ENCODE peak calls at places on chromosomes 13 and 19, in six cellular contexts. G is AG04450, U is nephron progenitor cell, C is brain microvascular endothelial cell, P is foreskin keratinocyte, O is Calu3. D is an unnamed sample.

GRCh38 chr13:31538067-31539042 is 201.0 kb upstream of the RXFP2 start:
- DNase-seq in G (no peak), U (no peak), C (peak), P (peak), O (peak), D (no peak)

GRCh38 chr19:6801397-6802086 is 29.0 kb downstream of the VAV1 start:
- DNase-seq in G (no peak), U (no peak), C (no peak), P (peak), O (peak), D (peak)

GRCh38 chr19:49818691-49819331 is 722 bp downstream of the MED25 start:
- DNase-seq in G (no peak), U (no peak), C (no peak), P (no peak), O (no peak), D (no peak)

GRCh38 chr13:106393776-106394175 is 141.7 kb downstream of the EFNB2 start:
- DNase-seq in G (no peak), U (no peak), C (no peak), P (peak), O (no peak), D (no peak)

GRCh38 chr19:11361037-11361770 is 6.0 kb downstream of the PLPPR2 start:
- DNase-seq in G (no peak), U (peak), C (no peak), P (no peak), O (no peak), D (no peak)

GRCh38 chr13:41384749-41385503 is 72.4 kb upstream of the RGCC start:
- DNase-seq in G (no peak), U (no peak), C (no peak), P (no peak), O (no peak), D (no peak)

GRCh38 chr13:43054803-43055802 is 31.7 kb downstream of the DNAJC15 start:
- DNase-seq in G (peak), U (peak), C (peak), P (peak), O (peak), D (no peak)

GRCh38 chr13:46374710-46375109 is 12.3 kb downstream of the RUBCNL start:
- DNase-seq in G (no peak), U (no peak), C (no peak), P (no peak), O (no peak), D (no peak)

GRCh38 chr19:34962281-34962944 is 1.6 kb downstream of the ZNF792 start:
- DNase-seq in G (no peak), U (no peak), C (no peak), P (no peak), O (no peak), D (no peak)

GRCh38 chr19:56294557-56294956 is 20.1 kb downstream of the ZSCAN5A start:
- DNase-seq in G (no peak), U (no peak), C (peak), P (peak), O (no peak), D (no peak)

GRCh38 chr13:39483326-39483725 is 119.7 kb downstream of the LHFPL6 start:
- DNase-seq in G (no peak), U (no peak), C (no peak), P (no peak), O (no peak), D (no peak)

GRCh38 chr13:27613623-27614022 is 6.7 kb downstream of the LNX2 start:
- DNase-seq in G (no peak), U (no peak), C (no peak), P (no peak), O (no peak), D (no peak)

GRCh38 chr19:33662391-33662790 is 40.6 kb downstream of the CHST8 start:
- DNase-seq in G (no peak), U (no peak), C (no peak), P (no peak), O (no peak), D (no peak)

GRCh38 chr13:65292488-65292901 is 1937.6 kb downstream of the PCDH9 start:
- DNase-seq in G (peak), U (no peak), C (peak), P (peak), O (no peak), D (no peak)

GRCh38 chr13:41411536-41411935 is 45.8 kb upstream of the RGCC start:
- DNase-seq in G (peak), U (peak), C (peak), P (no peak), O (peak), D (peak)

GRCh38 chr13:78714717-78715116 is 55.8 kb upstream of the OBI1 start:
- DNase-seq in G (no peak), U (no peak), C (no peak), P (no peak), O (no peak), D (no peak)

GRCh38 chr19:655691-656090 is 7.3 kb downstream of the RNF126 start:
- DNase-seq in G (no peak), U (no peak), C (no peak), P (no peak), O (no peak), D (no peak)
- TF ChIP-seq CTCF in G (no peak), U (no peak), C (no peak), P (no peak), O (no peak), D (no peak)

GRCh38 chr19:18919895-18920204 is 335 bp downstream of the DDX49 start:
- DNase-seq in G (no peak), U (no peak), C (no peak), P (no peak), O (no peak), D (no peak)

GRCh38 chr19:18921593-18921992 is 2.1 kb downstream of the DDX49 start:
- DNase-seq in G (no peak), U (no peak), C (no peak), P (no peak), O (no peak), D (no peak)

GRCh38 chr19:18922228-18922985 is 2.9 kb downstream of the DDX49 start:
- DNase-seq in G (no peak), U (no peak), C (no peak), P (no peak), O (no peak), D (no peak)

GRCh38 chr19:18920400-18920799 is 885 bp downstream of the DDX49 start:
- DNase-seq in G (no peak), U (no peak), C (no peak), P (no peak), O (no peak), D (no peak)

DNA sequence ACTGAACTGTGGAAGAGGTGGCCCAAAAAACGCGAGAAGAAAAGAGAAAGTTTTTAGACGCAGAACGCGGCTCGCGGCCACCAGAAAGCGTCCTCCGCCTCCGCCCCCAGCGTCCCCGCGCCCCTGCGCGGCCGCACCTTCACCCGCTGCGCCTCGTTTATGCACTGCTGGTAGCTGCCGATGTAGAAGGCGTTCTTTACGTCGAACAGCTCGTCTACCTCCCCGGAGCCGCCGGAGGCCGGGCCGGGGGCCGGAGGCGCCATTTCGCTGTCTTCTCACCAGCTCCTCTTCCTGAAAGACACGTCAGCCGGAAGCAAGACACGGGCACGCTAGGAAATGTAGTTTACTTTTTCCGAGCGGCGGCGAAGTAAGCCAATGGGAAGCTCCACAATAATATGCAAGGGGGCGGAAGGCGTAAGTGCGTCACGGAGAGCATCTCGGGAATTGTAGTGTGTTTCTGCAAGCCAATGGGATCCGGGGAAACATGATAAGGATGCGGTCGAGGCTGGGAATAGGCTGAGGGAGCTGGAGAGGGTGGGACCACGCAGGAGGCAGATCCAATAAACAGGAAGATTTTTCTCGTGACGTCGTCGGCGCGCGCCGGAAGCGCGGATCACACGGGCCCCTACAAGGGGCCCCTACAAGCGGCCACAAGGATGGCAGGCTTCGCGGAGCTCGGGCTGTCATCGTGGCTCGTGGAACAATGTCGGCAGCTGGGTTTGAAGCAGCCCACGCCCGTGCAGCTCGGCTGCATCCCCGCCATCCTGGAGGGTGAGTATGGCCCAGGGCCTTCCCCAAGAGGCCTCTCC is at the start of the genes COPE and DDX49:
- DNase-seq in G (peak), U (peak), C (peak), P (peak), O (peak), D (peak)
- TF ChIP-seq CTCF in G (no peak), U (no peak), C (no peak), P (peak), O (no peak), D (no peak)

DNA sequence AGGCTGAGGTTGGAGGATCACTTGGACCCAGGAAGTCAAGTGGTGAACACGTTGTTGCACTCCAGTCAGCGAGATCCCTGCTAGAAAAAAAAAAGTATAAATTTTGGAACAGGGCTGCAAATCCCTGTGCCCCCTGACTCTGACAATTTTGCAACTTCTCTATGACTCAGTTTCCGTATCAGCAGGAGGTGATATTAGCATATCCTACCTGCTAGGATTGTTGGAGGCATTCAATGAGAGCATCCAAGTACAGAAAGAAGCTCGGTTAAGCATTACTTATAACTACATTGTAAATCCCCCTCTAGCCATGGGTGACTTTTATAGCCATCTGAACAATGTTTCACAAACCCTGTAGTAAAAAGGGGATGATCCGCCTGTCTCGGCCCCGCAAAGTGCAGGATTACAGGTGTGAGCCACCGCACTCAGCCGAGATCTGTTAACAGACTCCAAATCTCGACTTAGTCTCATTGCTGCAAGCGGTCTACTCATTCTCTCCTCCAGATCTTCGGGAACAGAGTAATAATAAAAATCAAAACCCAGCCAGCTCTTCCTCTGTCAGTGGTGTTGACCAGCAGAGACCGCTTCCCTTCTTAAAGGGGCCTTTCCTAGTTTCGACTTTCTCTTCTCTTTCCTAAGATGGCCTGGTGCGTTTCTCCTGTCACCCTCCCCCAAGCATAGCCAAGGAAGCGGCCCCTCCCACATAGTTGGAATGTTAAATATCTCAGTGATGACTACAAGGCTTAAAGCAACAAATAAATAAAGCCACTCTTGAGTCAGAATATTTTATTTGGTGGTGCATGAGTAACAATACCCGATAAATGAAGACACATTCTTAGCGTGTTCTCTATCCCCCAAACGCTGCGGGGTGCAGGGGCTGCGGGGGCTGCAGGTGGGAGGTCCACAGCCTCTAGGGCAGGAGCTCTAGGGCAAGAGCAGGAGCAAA is 10.3 kb upstream of the BICRA start:
- DNase-seq in G (peak), U (no peak), C (peak), P (peak), O (peak), D (no peak)
- TF ChIP-seq CTCF in G (no peak), U (no peak), C (no peak), P (no peak), O (no peak), D (no peak)

DNA sequence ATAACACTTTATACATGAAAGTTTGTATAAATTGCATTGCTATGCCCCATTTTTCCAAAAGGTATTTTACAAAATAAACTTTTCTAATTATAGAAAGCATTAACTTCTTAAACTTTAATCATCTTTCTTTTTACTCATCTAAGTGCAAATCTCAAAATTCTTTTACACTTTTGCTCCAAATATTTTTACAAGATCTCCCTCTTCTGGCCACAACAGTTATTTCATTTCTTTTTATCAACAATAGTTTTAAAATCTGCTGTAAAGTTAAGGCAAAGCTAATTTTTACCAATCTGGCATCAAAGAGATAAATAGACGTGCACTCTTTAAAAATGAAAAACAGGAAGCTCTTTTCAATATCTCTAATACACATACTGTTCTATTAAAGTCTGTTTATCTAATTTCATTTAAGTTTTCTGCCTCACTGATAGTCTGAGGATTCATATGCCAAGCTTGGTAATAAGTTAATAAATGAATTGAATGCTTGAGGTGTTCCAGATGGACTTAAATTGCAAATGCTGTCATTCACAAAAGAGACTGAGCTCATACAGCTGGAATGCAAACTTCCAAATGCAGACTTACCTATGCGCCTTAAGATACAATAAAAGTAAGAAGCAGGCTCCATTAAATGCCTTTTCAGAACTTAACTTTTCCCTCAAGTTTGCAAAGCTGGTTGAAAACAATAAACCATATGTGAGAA is 583.0 kb upstream of the ATXN8OS start:
- DNase-seq in G (no peak), U (no peak), C (no peak), P (no peak), O (no peak), D (no peak)
- TF ChIP-seq CTCF in G (no peak), U (peak), C (no peak), P (peak), O (no peak), D (peak)

GRCh38 chr19:3849092-3849491 is 19.7 kb downstream of the ZFR2 start:
- DNase-seq in G (no peak), U (peak), C (no peak), P (no peak), O (peak), D (no peak)
- TF ChIP-seq CTCF in G (peak), U (peak), C (peak), P (peak), O (peak), D (no peak)

GRCh38 chr19:10256551-10256950 is 4.5 kb downstream of the MRPL4 start:
- DNase-seq in G (no peak), U (no peak), C (no peak), P (no peak), O (no peak), D (no peak)

GRCh38 chr19:10255358-10255757 is 3.3 kb downstream of the MRPL4 start:
- DNase-seq in G (no peak), U (no peak), C (no peak), P (no peak), O (no peak), D (no peak)

GRCh38 chr19:10252707-10253106 is 693 bp downstream of the MRPL4 start:
- DNase-seq in G (no peak), U (no peak), C (no peak), P (no peak), O (no peak), D (no peak)

GRCh38 chr19:10254244-10254643 is 2.2 kb downstream of the MRPL4 start:
- DNase-seq in G (no peak), U (no peak), C (no peak), P (no peak), O (no peak), D (no peak)

DNA sequence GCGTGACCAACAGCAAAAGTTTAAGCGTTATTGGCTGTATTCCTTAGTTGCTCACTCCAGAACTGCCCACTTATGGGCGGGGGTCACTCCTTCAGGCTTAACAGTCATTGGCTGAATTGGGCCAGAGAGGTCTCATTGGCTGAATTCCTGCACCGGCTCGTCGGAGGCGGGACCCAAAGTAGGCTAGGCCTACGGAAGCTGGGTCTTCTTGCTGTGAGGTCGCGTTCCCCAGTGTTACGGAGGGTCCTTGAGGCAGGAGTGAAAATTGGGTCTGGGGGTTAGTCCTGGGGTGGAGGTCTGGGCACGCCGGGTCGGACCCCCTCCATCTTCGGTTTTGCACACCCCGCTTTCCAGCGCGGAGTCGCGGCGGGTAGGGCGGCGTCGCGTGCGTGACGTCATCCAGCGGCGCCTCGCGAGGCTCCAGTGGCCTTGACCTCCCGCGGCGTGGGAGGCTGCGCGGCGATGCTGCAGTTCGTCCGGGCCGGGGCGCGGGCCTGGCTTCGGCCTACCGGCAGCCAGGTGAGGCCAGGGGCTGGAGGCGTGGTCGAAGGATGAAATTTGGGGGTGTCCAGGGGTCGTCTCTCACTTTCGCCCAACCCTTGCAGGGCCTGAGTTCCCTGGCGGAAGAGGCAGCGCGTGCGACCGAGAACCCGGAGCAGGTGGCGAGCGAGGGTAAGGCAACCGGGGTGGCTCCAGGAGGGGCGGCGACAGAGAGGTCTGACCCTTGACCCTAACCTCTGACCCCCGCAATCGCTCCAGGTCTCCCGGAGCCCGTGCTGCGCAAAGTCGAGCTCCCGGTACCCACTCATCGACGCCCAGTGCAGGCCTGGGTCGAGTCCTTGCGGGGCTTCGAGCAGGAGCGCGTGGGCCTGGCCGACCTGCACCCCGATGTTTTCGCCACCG is at the start of gene MRPL4:
- DNase-seq in G (peak), U (peak), C (peak), P (peak), O (peak), D (peak)
- TF ChIP-seq CTCF in G (no peak), U (no peak), C (no peak), P (peak), O (no peak), D (no peak)

GRCh38 chr13:25678398-25678797 is 306.6 kb downstream of the ATP8A2 start:
- DNase-seq in G (no peak), U (no peak), C (no peak), P (no peak), O (peak), D (no peak)
- TF ChIP-seq CTCF in G (no peak), U (no peak), C (no peak), P (peak), O (no peak), D (no peak)

GRCh38 chr19:16068696-16069259 is 7.5 kb upstream of the TPM4 start:
- DNase-seq in G (no peak), U (no peak), C (no peak), P (no peak), O (no peak), D (no peak)

GRCh38 chr19:16073481-16073880 is 2.8 kb upstream of the TPM4 start:
- DNase-seq in G (no peak), U (no peak), C (no peak), P (no peak), O (no peak), D (no peak)

GRCh38 chr19:16069813-16070365 is 6.4 kb upstream of the TPM4 start:
- DNase-seq in G (no peak), U (no peak), C (no peak), P (no peak), O (peak), D (no peak)

GRCh38 chr19:16071072-16071691 is 5.1 kb upstream of the TPM4 start:
- DNase-seq in G (no peak), U (no peak), C (no peak), P (no peak), O (no peak), D (no peak)

GRCh38 chr19:16070366-16070990 is 5.8 kb upstream of the TPM4 start:
- DNase-seq in G (no peak), U (no peak), C (no peak), P (peak), O (peak), D (peak)
- TF ChIP-seq CTCF in G (no peak), U (no peak), C (no peak), P (peak), O (no peak), D (no peak)

D was measured in GM13976.